ENCODE peak calls at places on chromosomes 1 and 21, in nine cellular contexts. F is left ventricle myocardium inferior, E is upper lobe of right lung, N is fibroblast of lung, G is heart left ventricle, I is lung, S is tibial nerve, W is neural progenitor cell, K is ascending aorta. J is an unnamed sample. For H3K36me3, the result is how much of the 10 kb centered on the place peaks cover.

GRCh38 chr1:205663286-205663994 is 16.9 kb downstream of the SLC45A3 start:
- DNase-seq in W (no peak), F (no peak), G (no peak), N (no peak), I (no peak), S (no peak), K (no peak), E (no peak), J (no peak)

GRCh38 chr1:236253918-236254637 is 27.7 kb downstream of the ERO1B start:
- DNase-seq in G (no peak), E (no peak), K (no peak), S (no peak), F (no peak), W (no peak), I (no peak), N (no peak), J (no peak)

GRCh38 chr1:23110391-23110790 is 58.3 kb downstream of the LUZP1 start:
- DNase-seq in S (no peak), F (no peak), I (no peak), W (no peak), K (no peak), E (no peak), G (no peak), N (no peak), J (no peak)

GRCh38 chr1:117586337-117586736 is 19.5 kb upstream of the TENT5C start:
- DNase-seq in E (no peak), W (no peak), S (no peak), F (no peak), N (no peak), I (no peak), K (no peak), G (no peak), J (no peak)

GRCh38 chr1:34984435-34985062 is 598 bp downstream of the TMEM35B start:
- DNase-seq in E (peak), W (peak), N (peak), S (peak), G (peak), F (peak), I (peak), K (peak), J (peak)

GRCh38 chr1:170765712-170766330 is 101.9 kb downstream of the PRRX1 start:
- DNase-seq in N (peak), I (no peak), K (no peak), E (no peak), S (peak), F (no peak), G (no peak), W (peak), J (no peak)

GRCh38 chr1:26351591-26352337 is 2.2 kb downstream of the CRYBG2 start:
- DNase-seq in I (no peak), W (peak), G (no peak), E (no peak), N (no peak), K (no peak), S (no peak), F (no peak), J (no peak)

GRCh38 chr1:214830956-214831355 is 228.0 kb downstream of the CENPF start:
- DNase-seq in N (no peak), E (no peak), F (no peak), K (no peak), S (no peak), G (no peak), W (no peak), I (no peak), J (no peak)

GRCh38 chr1:169300854-169301253 is 66.7 kb downstream of the NME7 start:
- DNase-seq in W (no peak), F (no peak), E (no peak), G (no peak), N (no peak), S (no peak), K (no peak), I (no peak), J (no peak)

GRCh38 chr1:223337174-223337869 is 26.7 kb downstream of the SUSD4 start:
- DNase-seq in S (no peak), K (no peak), N (no peak), F (no peak), W (no peak), I (no peak), G (no peak), E (no peak), J (no peak)

GRCh38 chr1:15965228-15965767 is 10.6 kb downstream of the ZBTB17 start:
- DNase-seq in F (no peak), W (no peak), N (peak), K (peak), G (no peak), I (no peak), S (peak), E (no peak), J (peak)

GRCh38 chr1:234303231-234303630 is 70.0 kb upstream of the COA6 start:
- DNase-seq in K (no peak), F (no peak), W (no peak), I (no peak), S (no peak), E (no peak), N (no peak), G (no peak), J (no peak)

GRCh38 chr1:194629011-194629410 is 1442.6 kb upstream of the B3GALT2 start:
- DNase-seq in G (no peak), I (no peak), K (no peak), F (no peak), N (no peak), W (no peak), S (no peak), E (no peak), J (no peak)

GRCh38 chr21:45340515-45340914 is 52.8 kb upstream of the POFUT2 start:
- DNase-seq in I (no peak), S (no peak), G (no peak), F (no peak), W (no peak), N (no peak), K (no peak), E (no peak), J (peak)

GRCh38 chr1:39572379-39573096 is 4.1 kb downstream of the PABPC4 start:
- DNase-seq in S (no peak), W (no peak), F (no peak), N (no peak), E (no peak), K (no peak), G (no peak), I (no peak), J (no peak)
- H3K36me3 ChIP-seq in S (half or more), W (under half), F (half or more), N (under half), E (half or more), K (half or more), G (under half), I (under half), J (under half)

GRCh38 chr1:244636488-244637259 is 16.3 kb upstream of the DESI2 start:
- DNase-seq in E (no peak), N (no peak), S (no peak), W (no peak), F (no peak), I (no peak), G (no peak), K (no peak), J (no peak)
- TF ChIP-seq CTCF in E (no peak), N (no peak), S (no peak), W (no peak), F (no peak), I (no peak), G (no peak), K (no peak), J (no peak)

GRCh38 chr1:184427722-184428121 is 40.9 kb downstream of the C1orf21 start:
- DNase-seq in I (peak), K (no peak), W (no peak), S (no peak), G (no peak), F (no peak), E (no peak), N (no peak), J (no peak)

GRCh38 chr1:184424171-184424570 is 37.3 kb downstream of the C1orf21 start:
- DNase-seq in S (no peak), G (no peak), N (no peak), F (no peak), E (no peak), I (no peak), W (no peak), K (no peak), J (no peak)

GRCh38 chr1:184425449-184426277 is 38.8 kb downstream of the C1orf21 start:
- DNase-seq in E (no peak), K (no peak), W (no peak), S (no peak), F (no peak), N (no peak), I (peak), G (no peak), J (no peak)

GRCh38 chr1:184424945-184425344 is 38.1 kb downstream of the C1orf21 start:
- DNase-seq in W (no peak), F (no peak), S (no peak), G (no peak), N (no peak), K (no peak), E (no peak), I (no peak), J (no peak)

GRCh38 chr1:184426278-184426674 is 39.4 kb downstream of the C1orf21 start:
- DNase-seq in S (no peak), K (no peak), N (no peak), G (no peak), I (no peak), W (no peak), F (no peak), E (no peak), J (no peak)
- H3K36me3 ChIP-seq in S (under half), K (under half), N (under half), G (under half), I (under half), W (under half), F (under half), E (under half), J (under half)

GRCh38 chr1:41918450-41919043 is at the start of gene HIVEP3:
- DNase-seq in G (no peak), F (no peak), W (peak), E (no peak), N (peak), I (no peak), S (no peak), K (no peak), J (no peak)
- TF ChIP-seq CTCF in G (no peak), F (peak), W (peak), E (peak), N (no peak), I (no peak), S (no peak), K (no peak), J (no peak)

GRCh38 chr1:92538413-92539061 is 51.8 kb upstream of the GFI1 start:
- DNase-seq in W (no peak), E (no peak), K (no peak), S (no peak), N (no peak), I (no peak), F (no peak), G (no peak), J (no peak)

GRCh38 chr1:92537333-92537884 is 50.7 kb upstream of the GFI1 start:
- DNase-seq in E (no peak), F (no peak), I (no peak), G (no peak), W (no peak), S (no peak), N (no peak), K (no peak), J (no peak)

GRCh38 chr1:92536593-92537332 is 50.0 kb upstream of the GFI1 start:
- DNase-seq in W (no peak), N (peak), G (no peak), K (no peak), E (no peak), I (no peak), S (no peak), F (no peak), J (no peak)

GRCh38 chr1:92543131-92544055 is 56.7 kb upstream of the GFI1 start:
- DNase-seq in I (no peak), N (no peak), E (no peak), G (no peak), F (no peak), W (no peak), S (no peak), K (no peak), J (no peak)

GRCh38 chr1:92538048-92538412 is 51.3 kb upstream of the GFI1 start:
- DNase-seq in N (no peak), F (no peak), E (no peak), K (no peak), W (no peak), G (no peak), I (no peak), S (no peak), J (no peak)
- H3K36me3 ChIP-seq in N (under half), F (under half), E (under half), K (under half), W (under half), G (under half), I (under half), S (under half), J (under half)

DNA sequence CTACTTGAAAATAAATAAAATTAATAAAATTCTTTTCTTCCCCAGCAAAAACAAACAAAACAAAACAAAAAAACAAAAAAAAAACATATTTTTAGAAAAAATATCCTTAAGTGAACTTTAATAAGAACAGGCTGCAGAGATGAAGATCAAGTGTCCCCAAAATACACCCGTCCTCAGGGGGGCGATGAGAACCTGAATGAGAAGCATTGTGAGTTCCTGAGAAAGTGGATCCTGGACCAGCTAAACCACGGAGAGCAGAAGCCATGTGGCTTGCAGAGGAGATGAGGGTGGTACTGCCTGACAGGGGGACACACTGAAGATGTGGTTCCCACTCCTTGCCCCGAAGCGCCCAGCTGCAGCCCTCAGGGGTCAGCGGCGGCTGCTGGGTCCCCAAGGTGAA is 89.3 kb downstream of the ITPKB start:
- DNase-seq in G (peak), N (peak), S (peak), E (no peak), K (no peak), W (no peak), I (no peak), F (peak), J (peak)
- TF ChIP-seq CTCF in G (peak), N (peak), S (peak), E (peak), K (peak), W (no peak), I (no peak), F (peak), J (peak)

GRCh38 chr1:84428220-84428619 is 29.9 kb downstream of the DNASE2B start:
- DNase-seq in G (no peak), K (no peak), W (peak), E (no peak), F (no peak), S (no peak), I (no peak), N (no peak), J (no peak)

GRCh38 chr1:84425145-84425876 is 27.0 kb downstream of the DNASE2B start:
- DNase-seq in K (no peak), W (no peak), N (no peak), S (no peak), F (no peak), G (no peak), I (no peak), E (no peak), J (no peak)

GRCh38 chr1:84426376-84426775 is 28.1 kb downstream of the DNASE2B start:
- DNase-seq in W (no peak), K (no peak), N (no peak), I (no peak), F (no peak), G (no peak), E (no peak), S (no peak), J (no peak)

GRCh38 chr1:84427520-84428188 is 29.4 kb downstream of the DNASE2B start:
- DNase-seq in N (no peak), W (no peak), E (no peak), I (no peak), F (no peak), K (no peak), S (no peak), G (no peak), J (no peak)

DNA sequence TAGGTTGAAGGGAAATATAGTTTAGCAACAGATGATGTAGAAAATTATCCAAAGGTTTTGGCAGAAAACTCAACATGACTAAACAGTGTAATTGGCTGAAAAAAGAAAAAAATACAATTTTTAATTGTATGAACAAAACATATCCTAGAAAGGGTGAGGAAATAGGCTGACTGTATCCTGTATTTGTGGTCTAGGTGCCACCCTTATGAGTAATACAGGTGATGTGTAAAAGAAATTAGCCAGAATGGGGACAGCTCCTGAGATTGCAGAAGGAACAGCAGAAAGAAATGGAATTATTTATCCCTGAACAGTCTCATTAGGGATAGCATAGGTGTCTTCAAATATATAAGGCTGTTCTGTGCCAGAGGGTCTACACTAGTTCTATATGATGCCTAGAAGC is 24.6 kb downstream of the DNASE2B start:
- DNase-seq in G (no peak), W (no peak), I (no peak), S (no peak), K (no peak), E (no peak), N (peak), F (no peak), J (no peak)
- H3K36me3 ChIP-seq in G (under half), W (under half), I (under half), S (under half), K (under half), E (under half), N (under half), F (under half), J (under half)

GRCh38 chr1:13806108-13806507 is 106.1 kb downstream of the PRDM2 start:
- DNase-seq in E (no peak), K (no peak), S (no peak), N (no peak), I (no peak), G (no peak), F (no peak), W (no peak), J (no peak)

GRCh38 chr1:13807213-13807612 is 107.2 kb downstream of the PRDM2 start:
- DNase-seq in G (no peak), K (no peak), I (no peak), W (peak), E (peak), N (peak), S (no peak), F (no peak), J (no peak)

GRCh38 chr1:13808729-13809131 is 108.7 kb downstream of the PRDM2 start:
- DNase-seq in F (peak), S (peak), N (peak), K (no peak), E (peak), G (peak), W (peak), I (no peak), J (peak)

GRCh38 chr1:13812456-13813397 is 112.7 kb downstream of the PRDM2 start:
- DNase-seq in E (peak), K (no peak), S (no peak), N (no peak), I (no peak), W (no peak), F (no peak), G (no peak), J (no peak)

GRCh38 chr1:13809461-13810159 is 109.6 kb downstream of the PRDM2 start:
- DNase-seq in K (no peak), E (peak), I (no peak), F (no peak), S (no peak), W (no peak), N (no peak), G (no peak), J (no peak)
- TF ChIP-seq CTCF in K (no peak), E (no peak), I (no peak), F (no peak), S (no peak), W (no peak), N (no peak), G (no peak), J (no peak)

GRCh38 chr1:168252204-168252733 is 26.5 kb downstream of the SFT2D2 start:
- DNase-seq in E (no peak), S (no peak), F (no peak), N (no peak), I (no peak), W (no peak), G (no peak), K (no peak), J (no peak)

GRCh38 chr1:168245042-168245441 is 19.2 kb downstream of the SFT2D2 start:
- DNase-seq in W (no peak), F (no peak), I (no peak), E (no peak), S (no peak), N (no peak), K (no peak), G (no peak), J (no peak)

GRCh38 chr1:168243636-168244212 is 17.9 kb downstream of the SFT2D2 start:
- DNase-seq in S (no peak), F (no peak), I (no peak), W (no peak), G (no peak), K (no peak), N (peak), E (no peak), J (no peak)

GRCh38 chr1:168243200-168243599 is 17.4 kb downstream of the SFT2D2 start:
- DNase-seq in F (no peak), N (peak), W (no peak), E (no peak), G (no peak), I (no peak), K (no peak), S (no peak), J (peak)

DNA sequence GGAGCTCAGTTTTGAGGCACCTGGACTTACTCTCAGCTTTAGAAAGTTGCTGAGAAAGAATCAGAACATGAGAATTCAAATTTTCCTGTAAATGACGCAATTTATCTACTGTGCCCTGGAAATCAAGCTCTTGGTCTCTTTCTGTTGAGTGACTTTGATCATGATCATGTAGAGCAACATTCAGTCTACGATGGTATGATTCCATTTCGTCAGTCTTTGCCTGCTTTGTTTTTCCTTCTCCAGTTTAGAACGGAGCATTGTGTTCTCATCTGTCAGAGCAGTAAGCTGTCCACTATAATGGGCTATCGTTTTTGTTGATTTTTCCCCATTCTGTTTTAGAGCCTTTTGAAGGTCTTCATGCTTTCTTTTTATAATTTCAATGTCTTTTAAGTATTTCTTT is 20.7 kb downstream of the SFT2D2 start:
- DNase-seq in G (no peak), E (no peak), W (no peak), K (no peak), F (no peak), S (no peak), I (no peak), N (no peak), J (no peak)
- H3K36me3 ChIP-seq in G (under half), E (half or more), W (under half), K (half or more), F (half or more), S (half or more), I (under half), N (under half), J (under half)

J was measured in kidney.